ENCODE peak calls at places on chromosomes 5 and 9, in nine cellular contexts. One of them, this sample, is unnamed. For H3K27me3, the result is how much of the 10 kb centered on the place peaks cover.

GRCh38 chr9:136220017-136220729 is 15.2 kb upstream of the LHX3 start:
- DNase-seq in CD8-positive, alpha-beta memory T cell: no peak
- DNase-seq in AG04450: no peak
- DNase-seq in ovary: no peak
- DNase-seq in dorsolateral prefrontal cortex: no peak
- DNase-seq in DND-41: peak
- DNase-seq in transverse colon: no peak
- DNase-seq in body of pancreas: no peak
- DNase-seq in cardiac muscle cell: no peak
- DNase-seq in this sample: peak

GRCh38 chr5:154107010-154107409 is 68.2 kb downstream of the MFAP3 start:
- DNase-seq in AG04450: no peak
- DNase-seq in ovary: no peak
- DNase-seq in dorsolateral prefrontal cortex: no peak
- DNase-seq in DND-41: no peak
- DNase-seq in cardiac muscle cell: no peak
- DNase-seq in transverse colon: no peak
- DNase-seq in CD8-positive, alpha-beta memory T cell: no peak
- DNase-seq in body of pancreas: no peak
- DNase-seq in this sample: no peak

GRCh38 chr5:123976393-123977029 is 464.5 kb downstream of the CSNK1G3 start:
- DNase-seq in transverse colon: no peak
- DNase-seq in body of pancreas: no peak
- DNase-seq in AG04450: no peak
- DNase-seq in ovary: no peak
- DNase-seq in cardiac muscle cell: no peak
- DNase-seq in DND-41: no peak
- DNase-seq in dorsolateral prefrontal cortex: no peak
- DNase-seq in CD8-positive, alpha-beta memory T cell: no peak
- DNase-seq in this sample: no peak

GRCh38 chr5:138274189-138274853 is at the start of gene GFRA3:
- DNase-seq in DND-41: peak
- DNase-seq in transverse colon: no peak
- DNase-seq in dorsolateral prefrontal cortex: no peak
- DNase-seq in ovary: peak
- DNase-seq in cardiac muscle cell: peak
- DNase-seq in body of pancreas: peak
- DNase-seq in AG04450: no peak
- DNase-seq in CD8-positive, alpha-beta memory T cell: no peak
- DNase-seq in this sample: no peak

GRCh38 chr9:100277166-100277979 is 75.4 kb downstream of the TEX10 start:
- DNase-seq in dorsolateral prefrontal cortex: no peak
- DNase-seq in DND-41: no peak
- DNase-seq in AG04450: no peak
- DNase-seq in body of pancreas: no peak
- DNase-seq in cardiac muscle cell: no peak
- DNase-seq in transverse colon: no peak
- DNase-seq in ovary: no peak
- DNase-seq in CD8-positive, alpha-beta memory T cell: no peak
- DNase-seq in this sample: no peak

GRCh38 chr9:107094370-107094769 is 188.7 kb upstream of the RAD23B start:
- DNase-seq in transverse colon: no peak
- DNase-seq in dorsolateral prefrontal cortex: no peak
- DNase-seq in CD8-positive, alpha-beta memory T cell: no peak
- DNase-seq in AG04450: no peak
- DNase-seq in DND-41: no peak
- DNase-seq in body of pancreas: no peak
- DNase-seq in ovary: no peak
- DNase-seq in cardiac muscle cell: no peak
- DNase-seq in this sample: no peak

GRCh38 chr9:128731691-128732090 is 7.8 kb upstream of the ZDHHC12 start:
- DNase-seq in CD8-positive, alpha-beta memory T cell: no peak
- DNase-seq in ovary: no peak
- DNase-seq in AG04450: no peak
- DNase-seq in DND-41: no peak
- DNase-seq in body of pancreas: no peak
- DNase-seq in dorsolateral prefrontal cortex: no peak
- DNase-seq in cardiac muscle cell: no peak
- DNase-seq in transverse colon: no peak
- DNase-seq in this sample: no peak

GRCh38 chr9:131405429-131405828 is 11.5 kb downstream of the PRRC2B start:
- DNase-seq in AG04450: no peak
- DNase-seq in body of pancreas: no peak
- DNase-seq in ovary: no peak
- DNase-seq in dorsolateral prefrontal cortex: no peak
- DNase-seq in cardiac muscle cell: peak
- DNase-seq in CD8-positive, alpha-beta memory T cell: peak
- DNase-seq in transverse colon: no peak
- DNase-seq in DND-41: no peak
- DNase-seq in this sample: no peak

GRCh38 chr5:21810737-21811316 is 1042.3 kb downstream of the CDH12 start:
- DNase-seq in ovary: no peak
- DNase-seq in AG04450: no peak
- DNase-seq in DND-41: no peak
- DNase-seq in body of pancreas: no peak
- DNase-seq in dorsolateral prefrontal cortex: no peak
- DNase-seq in cardiac muscle cell: peak
- DNase-seq in transverse colon: no peak
- DNase-seq in CD8-positive, alpha-beta memory T cell: no peak
- DNase-seq in this sample: no peak

GRCh38 chr5:58944221-58944620 is 361.3 kb downstream of the RAB3C start:
- DNase-seq in transverse colon: no peak
- DNase-seq in AG04450: no peak
- DNase-seq in body of pancreas: no peak
- DNase-seq in dorsolateral prefrontal cortex: no peak
- DNase-seq in DND-41: no peak
- DNase-seq in cardiac muscle cell: no peak
- DNase-seq in ovary: no peak
- DNase-seq in CD8-positive, alpha-beta memory T cell: no peak
- DNase-seq in this sample: no peak

GRCh38 chr5:58458851-58459275 is 1.0 kb downstream of the PLK2 start:
- DNase-seq in body of pancreas: no peak
- DNase-seq in transverse colon: no peak
- DNase-seq in DND-41: no peak
- DNase-seq in AG04450: no peak
- DNase-seq in CD8-positive, alpha-beta memory T cell: no peak
- DNase-seq in cardiac muscle cell: no peak
- DNase-seq in ovary: no peak
- DNase-seq in dorsolateral prefrontal cortex: no peak
- DNase-seq in this sample: peak

GRCh38 chr9:26904070-26904469 is 11.5 kb upstream of the CAAP1 start:
- DNase-seq in AG04450: no peak
- DNase-seq in dorsolateral prefrontal cortex: no peak
- DNase-seq in cardiac muscle cell: no peak
- DNase-seq in ovary: no peak
- DNase-seq in body of pancreas: no peak
- DNase-seq in CD8-positive, alpha-beta memory T cell: no peak
- DNase-seq in DND-41: no peak
- DNase-seq in transverse colon: no peak
- DNase-seq in this sample: no peak

GRCh38 chr9:114098660-114099522 is at the start of gene KIF12:
- DNase-seq in dorsolateral prefrontal cortex: no peak
- DNase-seq in CD8-positive, alpha-beta memory T cell: no peak
- DNase-seq in ovary: peak
- DNase-seq in AG04450: no peak
- DNase-seq in body of pancreas: peak
- DNase-seq in cardiac muscle cell: peak
- DNase-seq in DND-41: no peak
- DNase-seq in transverse colon: peak
- DNase-seq in this sample: no peak

GRCh38 chr9:114097613-114098020 is 1.5 kb downstream of the KIF12 start:
- DNase-seq in ovary: peak
- DNase-seq in DND-41: no peak
- DNase-seq in dorsolateral prefrontal cortex: no peak
- DNase-seq in transverse colon: peak
- DNase-seq in cardiac muscle cell: no peak
- DNase-seq in body of pancreas: peak
- DNase-seq in CD8-positive, alpha-beta memory T cell: no peak
- DNase-seq in AG04450: no peak
- DNase-seq in this sample: no peak

GRCh38 chr9:114098021-114098659 is 952 bp downstream of the KIF12 start:
- DNase-seq in DND-41: no peak
- DNase-seq in body of pancreas: peak
- DNase-seq in transverse colon: peak
- DNase-seq in AG04450: no peak
- DNase-seq in dorsolateral prefrontal cortex: no peak
- DNase-seq in cardiac muscle cell: peak
- DNase-seq in ovary: peak
- DNase-seq in CD8-positive, alpha-beta memory T cell: no peak
- DNase-seq in this sample: peak

GRCh38 chr9:114096041-114096511 is 3.0 kb downstream of the KIF12 start:
- DNase-seq in transverse colon: no peak
- DNase-seq in body of pancreas: no peak
- DNase-seq in DND-41: no peak
- DNase-seq in ovary: peak
- DNase-seq in CD8-positive, alpha-beta memory T cell: no peak
- DNase-seq in AG04450: no peak
- DNase-seq in dorsolateral prefrontal cortex: no peak
- DNase-seq in cardiac muscle cell: no peak
- DNase-seq in this sample: no peak

DNA sequence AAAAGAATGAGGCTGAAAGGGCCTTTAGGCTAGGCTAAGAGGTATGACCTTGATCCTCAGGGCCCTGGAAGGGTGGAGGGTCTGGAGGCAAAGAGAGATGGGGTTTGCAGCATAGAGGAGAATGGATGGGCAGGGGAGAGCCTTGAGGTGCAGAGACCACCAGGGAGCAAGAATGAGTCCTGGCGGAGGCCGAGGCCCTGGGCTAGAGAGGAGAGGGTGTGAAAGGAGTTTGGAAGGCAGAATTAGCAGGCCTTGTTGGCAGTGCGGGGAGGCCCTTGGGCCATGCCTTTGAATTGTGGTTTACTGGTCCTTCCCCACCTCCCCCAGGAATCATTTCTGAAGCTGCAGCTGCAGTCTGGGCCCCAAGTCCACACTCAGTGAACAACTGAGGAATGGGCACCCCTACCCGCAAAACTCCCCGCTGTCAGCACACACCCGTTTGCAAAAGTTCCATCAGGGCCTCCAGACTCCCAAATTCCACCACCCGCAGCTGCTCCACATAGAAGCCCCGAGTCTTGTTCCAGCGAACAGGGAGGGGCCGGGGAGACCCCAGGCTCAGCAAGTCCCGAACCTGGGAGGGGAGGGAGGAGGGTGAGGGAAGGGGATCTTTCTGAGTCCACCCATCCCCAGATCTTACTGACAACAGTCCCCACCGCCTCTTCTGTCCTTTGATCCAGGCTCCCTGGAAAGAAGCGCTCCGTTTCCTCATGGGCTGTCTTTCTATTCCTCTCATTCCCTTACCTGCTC is 2.1 kb downstream of the KIF12 start:
- DNase-seq in body of pancreas: no peak
- DNase-seq in dorsolateral prefrontal cortex: no peak
- DNase-seq in cardiac muscle cell: no peak
- DNase-seq in CD8-positive, alpha-beta memory T cell: no peak
- DNase-seq in AG04450: no peak
- DNase-seq in ovary: peak
- DNase-seq in DND-41: no peak
- DNase-seq in transverse colon: no peak
- DNase-seq in this sample: no peak
- H3K4me3 ChIP-seq in body of pancreas: no peak
- H3K4me3 ChIP-seq in dorsolateral prefrontal cortex: no peak
- H3K4me3 ChIP-seq in cardiac muscle cell: no peak
- H3K4me3 ChIP-seq in CD8-positive, alpha-beta memory T cell: no peak
- H3K4me3 ChIP-seq in AG04450: no peak
- H3K4me3 ChIP-seq in ovary: no peak
- H3K4me3 ChIP-seq in DND-41: no peak
- H3K4me3 ChIP-seq in transverse colon: no peak
- H3K4me3 ChIP-seq in this sample: no peak

GRCh38 chr5:55227738-55228430 is 769 bp upstream of the MCIDAS start:
- DNase-seq in AG04450: no peak
- DNase-seq in ovary: no peak
- DNase-seq in transverse colon: no peak
- DNase-seq in body of pancreas: no peak
- DNase-seq in CD8-positive, alpha-beta memory T cell: no peak
- DNase-seq in dorsolateral prefrontal cortex: no peak
- DNase-seq in cardiac muscle cell: no peak
- DNase-seq in DND-41: no peak
- DNase-seq in this sample: no peak
- H3K27me3 ChIP-seq in AG04450: half or more
- H3K27me3 ChIP-seq in ovary: under half
- H3K27me3 ChIP-seq in transverse colon: half or more
- H3K27me3 ChIP-seq in body of pancreas: under half
- H3K27me3 ChIP-seq in CD8-positive, alpha-beta memory T cell: half or more
- H3K27me3 ChIP-seq in dorsolateral prefrontal cortex: half or more
- H3K27me3 ChIP-seq in cardiac muscle cell: half or more
- H3K27me3 ChIP-seq in DND-41: half or more
- H3K27me3 ChIP-seq in this sample: half or more

GRCh38 chr9:112757940-112758339 is 7.4 kb downstream of the SNX30 start:
- DNase-seq in ovary: no peak
- DNase-seq in transverse colon: no peak
- DNase-seq in CD8-positive, alpha-beta memory T cell: no peak
- DNase-seq in body of pancreas: no peak
- DNase-seq in dorsolateral prefrontal cortex: no peak
- DNase-seq in AG04450: no peak
- DNase-seq in DND-41: no peak
- DNase-seq in cardiac muscle cell: no peak
- DNase-seq in this sample: no peak

GRCh38 chr9:112754578-112754977 is 4.0 kb downstream of the SNX30 start:
- DNase-seq in body of pancreas: no peak
- DNase-seq in DND-41: peak
- DNase-seq in AG04450: no peak
- DNase-seq in cardiac muscle cell: no peak
- DNase-seq in ovary: no peak
- DNase-seq in CD8-positive, alpha-beta memory T cell: peak
- DNase-seq in dorsolateral prefrontal cortex: no peak
- DNase-seq in transverse colon: no peak
- DNase-seq in this sample: peak

GRCh38 chr9:112755059-112755458 is 4.5 kb downstream of the SNX30 start:
- DNase-seq in CD8-positive, alpha-beta memory T cell: no peak
- DNase-seq in DND-41: no peak
- DNase-seq in AG04450: no peak
- DNase-seq in cardiac muscle cell: no peak
- DNase-seq in ovary: no peak
- DNase-seq in dorsolateral prefrontal cortex: no peak
- DNase-seq in transverse colon: peak
- DNase-seq in body of pancreas: no peak
- DNase-seq in this sample: no peak

GRCh38 chr9:112755675-112756074 is 5.1 kb downstream of the SNX30 start:
- DNase-seq in body of pancreas: no peak
- DNase-seq in DND-41: no peak
- DNase-seq in dorsolateral prefrontal cortex: no peak
- DNase-seq in AG04450: no peak
- DNase-seq in ovary: no peak
- DNase-seq in CD8-positive, alpha-beta memory T cell: no peak
- DNase-seq in transverse colon: no peak
- DNase-seq in cardiac muscle cell: no peak
- DNase-seq in this sample: no peak

GRCh38 chr9:112757300-112757883 is 6.8 kb downstream of the SNX30 start:
- DNase-seq in DND-41: no peak
- DNase-seq in CD8-positive, alpha-beta memory T cell: no peak
- DNase-seq in body of pancreas: no peak
- DNase-seq in ovary: no peak
- DNase-seq in cardiac muscle cell: no peak
- DNase-seq in AG04450: no peak
- DNase-seq in dorsolateral prefrontal cortex: no peak
- DNase-seq in transverse colon: no peak
- DNase-seq in this sample: no peak
- H3K4me3 ChIP-seq in DND-41: no peak
- H3K4me3 ChIP-seq in CD8-positive, alpha-beta memory T cell: no peak
- H3K4me3 ChIP-seq in body of pancreas: no peak
- H3K4me3 ChIP-seq in ovary: no peak
- H3K4me3 ChIP-seq in cardiac muscle cell: no peak
- H3K4me3 ChIP-seq in AG04450: no peak
- H3K4me3 ChIP-seq in dorsolateral prefrontal cortex: no peak
- H3K4me3 ChIP-seq in transverse colon: no peak
- H3K4me3 ChIP-seq in this sample: no peak

GRCh38 chr9:135085830-135086546 is 1.5 kb upstream of the OLFM1 start:
- DNase-seq in transverse colon: peak
- DNase-seq in dorsolateral prefrontal cortex: peak
- DNase-seq in cardiac muscle cell: peak
- DNase-seq in DND-41: peak
- DNase-seq in CD8-positive, alpha-beta memory T cell: no peak
- DNase-seq in AG04450: peak
- DNase-seq in ovary: peak
- DNase-seq in body of pancreas: peak
- DNase-seq in this sample: no peak
- H3K27me3 ChIP-seq in transverse colon: under half
- H3K27me3 ChIP-seq in dorsolateral prefrontal cortex: under half
- H3K27me3 ChIP-seq in cardiac muscle cell: under half
- H3K27me3 ChIP-seq in DND-41: under half
- H3K27me3 ChIP-seq in CD8-positive, alpha-beta memory T cell: under half
- H3K27me3 ChIP-seq in AG04450: under half
- H3K27me3 ChIP-seq in ovary: under half
- H3K27me3 ChIP-seq in body of pancreas: under half
- H3K27me3 ChIP-seq in this sample: under half